ENCODE peak calls at places on chromosomes 16 and 17, in four cellular contexts. W, M, Y and H are unnamed samples.

GRCh38 chr17:8488931-8489330 is 53.2 kb downstream of the NDEL1 start:
- DNase-seq in W (no peak), M (no peak), Y (no peak), H (peak; percentile 3)

GRCh38 chr17:17129466-17129865 is 76.7 kb downstream of the PLD6 start:
- DNase-seq in W (no peak), M (no peak), Y (no peak), H (no peak)

GRCh38 chr16:27245276-27246231 is 23.0 kb downstream of the NSMCE1 start:
- DNase-seq in W (no peak), M (no peak), Y (no peak), H (no peak)

GRCh38 chr17:79790805-79791353 is 6.0 kb downstream of the CBX8 start:
- DNase-seq in W (no peak), M (no peak), Y (no peak), H (no peak)

GRCh38 chr17:31726980-31727427 is 132.0 kb downstream of the COPRS start:
- DNase-seq in W (no peak), M (peak; percentile 31), Y (no peak), H (no peak)

GRCh38 chr17:44642861-44643260 is 13.4 kb upstream of the MEIOC start:
- DNase-seq in W (no peak), M (no peak), Y (no peak), H (no peak)

GRCh38 chr17:83103200-83103937 is 24.0 kb downstream of the METRNL start:
- DNase-seq in W (no peak), M (no peak), Y (no peak), H (peak; percentile 61)

GRCh38 chr17:42270596-42270995 is 5.6 kb downstream of the STAT5B start:
- DNase-seq in W (no peak), M (no peak), Y (no peak), H (no peak)

GRCh38 chr16:11101695-11102522 is 154.1 kb downstream of the SOCS1 start:
- DNase-seq in W (peak; percentile 70), M (no peak), Y (no peak), H (no peak)

GRCh38 chr16:28846933-28847273 is 755 bp upstream of the TUFM start:
- DNase-seq in W (no peak), M (no peak), Y (no peak), H (no peak)

GRCh38 chr17:61490540-61490975 is 38.3 kb downstream of the TBX4 start:
- DNase-seq in W (no peak), M (no peak), Y (no peak), H (no peak)

GRCh38 chr17:17220529-17220928 is 14.4 kb upstream of the PLD6 start:
- DNase-seq in W (no peak), M (no peak), Y (no peak), H (no peak)

GRCh38 chr17:77353684-77354419 is 213.1 kb downstream of the SEC14L1 start:
- DNase-seq in W (no peak), M (no peak), Y (no peak), H (no peak)

GRCh38 chr16:49696414-49697101 is 159.4 kb downstream of the ZNF423 start:
- DNase-seq in W (no peak), M (peak; percentile 78), Y (no peak), H (peak; percentile 87)

GRCh38 chr17:59361916-59362810 is 30.7 kb downstream of the YPEL2 start:
- DNase-seq in W (no peak), M (no peak), Y (peak; percentile 86), H (no peak)

GRCh38 chr17:1045456-1045855 is 48.5 kb downstream of the TIMM22 start:
- DNase-seq in W (no peak), M (no peak), Y (no peak), H (no peak)

GRCh38 chr17:28317965-28318758 is 838 bp upstream of the TMEM97 start:
- DNase-seq in W (no peak), M (peak; percentile 72), Y (no peak), H (no peak)

GRCh38 chr16:27995378-27995777 is 68.1 kb downstream of the GSG1L start:
- DNase-seq in W (no peak), M (no peak), Y (no peak), H (no peak)

GRCh38 chr16:11585460-11586374 is 1.0 kb downstream of the LITAF start:
- DNase-seq in W (peak; percentile 53), M (no peak), Y (no peak), H (no peak)

GRCh38 chr16:1974157-1975070 is 2.6 kb downstream of the TBL3 start:
- DNase-seq in W (no peak), M (no peak), Y (no peak), H (no peak)

GRCh38 chr17:77148109-77148958 is 7.6 kb downstream of the SEC14L1 start:
- DNase-seq in W (peak; percentile 54), M (no peak), Y (no peak), H (no peak)

GRCh38 chr17:43020789-43021738 is 1.1 kb downstream of the VAT1 start:
- DNase-seq in W (peak; percentile 63), M (peak; percentile 66), Y (no peak), H (no peak)

GRCh38 chr17:32269377-32269776 is 3.7 kb downstream of the RHBDL3 start:
- DNase-seq in W (no peak), M (no peak), Y (no peak), H (no peak)

GRCh38 chr16:65975049-65975708 is 391.3 kb upstream of the CDH5 start:
- DNase-seq in W (no peak), M (peak; percentile 49), Y (no peak), H (peak; percentile 6)

GRCh38 chr16:3963203-3963602 is 82.7 kb upstream of the CREBBP start:
- DNase-seq in W (no peak), M (no peak), Y (no peak), H (no peak)

GRCh38 chr16:2160915-2161551 is 5.5 kb downstream of the TRAF7 start:
- DNase-seq in W (peak; percentile 53), M (no peak), Y (no peak), H (no peak)

GRCh38 chr17:1997587-1998425 is 27.3 kb downstream of the RTN4RL1 start:
- DNase-seq in W (peak; percentile 77), M (peak; percentile 68), Y (no peak), H (no peak)

GRCh38 chr17:72338847-72339790 is 218.3 kb downstream of the SOX9 start:
- DNase-seq in W (peak; percentile 97), M (no peak), Y (no peak), H (peak; percentile 20)

GRCh38 chr17:83196088-83196765 is 116.8 kb downstream of the METRNL start:
- DNase-seq in W (no peak), M (no peak), Y (no peak), H (no peak)

GRCh38 chr16:28010671-28011070 is 52.8 kb downstream of the GSG1L start:
- DNase-seq in W (no peak), M (no peak), Y (no peak), H (no peak)

DNA sequence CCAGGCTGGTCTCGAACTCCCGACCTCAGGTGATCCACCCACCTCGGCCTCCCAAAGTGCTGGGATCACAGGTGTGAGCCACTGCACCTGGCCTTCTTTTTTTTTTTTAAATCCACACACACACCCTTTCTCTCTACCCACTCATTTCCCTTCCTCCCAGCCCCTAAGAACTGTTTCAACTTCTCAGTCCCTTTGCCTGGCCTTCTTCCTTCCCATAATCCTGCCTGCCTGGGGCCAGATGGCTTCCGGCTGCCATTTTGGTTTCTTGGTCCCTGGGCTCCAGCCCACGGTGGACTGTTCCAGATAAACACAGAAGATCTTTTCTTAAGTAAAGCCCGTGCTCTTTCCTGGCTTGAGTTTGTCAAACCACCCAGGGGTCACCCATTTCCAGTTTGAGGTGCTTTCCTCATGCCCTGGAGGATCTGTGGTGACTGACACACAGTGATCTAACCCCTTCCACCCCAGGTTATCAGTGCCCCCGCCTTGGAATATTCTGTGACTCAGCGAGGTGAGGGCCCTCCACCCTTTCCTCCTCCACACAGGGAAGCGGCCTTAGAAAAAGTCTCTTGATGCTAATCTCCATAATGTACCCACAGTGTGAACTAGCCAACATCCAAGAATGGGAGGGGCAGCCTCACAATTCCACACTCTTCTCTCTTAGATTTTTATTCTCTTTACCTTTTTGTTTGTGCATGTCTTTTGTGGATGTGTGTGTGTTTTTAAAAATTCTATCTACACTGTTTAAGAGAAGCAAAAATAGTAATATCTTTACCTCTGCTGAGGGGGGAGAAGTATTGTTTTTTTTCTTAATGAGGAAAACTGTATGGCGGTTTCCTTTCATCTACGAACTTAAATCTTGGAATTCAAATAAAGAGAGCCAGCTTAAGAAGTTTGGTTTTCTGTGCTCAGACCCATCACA is 60.0 kb downstream of the CRISPLD2 start:
- DNase-seq in W (no peak), M (no peak), Y (no peak), H (no peak)
- H3K9ac ChIP-seq in W (no peak overlapping the region), M (no peak overlapping the region), Y (no peak overlapping the region), H (no peak overlapping the region)

DNA sequence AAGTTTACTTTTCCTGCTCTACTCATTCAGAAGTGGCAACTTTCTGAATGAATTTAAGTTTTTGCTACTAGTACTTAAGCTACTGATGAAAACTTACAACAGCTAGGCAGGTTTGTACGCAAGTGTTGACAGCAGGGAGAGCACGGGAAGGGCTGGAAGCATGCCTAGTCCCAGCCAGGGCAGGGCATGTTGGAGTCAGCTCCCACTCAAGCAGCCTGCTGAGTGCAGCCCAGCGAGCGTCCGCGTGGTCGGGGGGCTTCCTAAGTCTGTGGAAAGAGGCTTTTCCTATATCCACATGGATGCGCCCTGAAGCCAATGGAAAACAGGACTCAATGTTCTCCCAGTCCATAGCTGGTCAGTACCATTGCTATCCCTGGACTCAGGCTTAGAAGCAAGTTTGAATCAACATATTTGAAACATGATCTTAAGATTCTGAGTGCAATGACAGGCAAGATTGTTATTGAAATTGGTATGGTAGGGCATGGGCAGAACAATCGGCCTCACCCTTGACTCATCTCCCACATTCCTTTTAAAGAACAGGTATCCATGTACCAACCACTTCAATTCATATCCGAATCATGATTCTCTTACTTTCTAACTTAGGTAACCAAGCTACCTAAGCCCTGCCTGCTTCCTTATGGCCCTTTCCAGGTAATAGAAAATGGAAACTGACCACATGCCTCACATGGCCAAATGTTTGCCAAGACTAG is 22.5 kb downstream of the CYB5D2 start:
- DNase-seq in W (no peak), M (no peak), Y (no peak), H (no peak)
- TF ChIP-seq SUZ12 in W (no peak), M (no peak), Y (no peak), H (no peak)

DNA sequence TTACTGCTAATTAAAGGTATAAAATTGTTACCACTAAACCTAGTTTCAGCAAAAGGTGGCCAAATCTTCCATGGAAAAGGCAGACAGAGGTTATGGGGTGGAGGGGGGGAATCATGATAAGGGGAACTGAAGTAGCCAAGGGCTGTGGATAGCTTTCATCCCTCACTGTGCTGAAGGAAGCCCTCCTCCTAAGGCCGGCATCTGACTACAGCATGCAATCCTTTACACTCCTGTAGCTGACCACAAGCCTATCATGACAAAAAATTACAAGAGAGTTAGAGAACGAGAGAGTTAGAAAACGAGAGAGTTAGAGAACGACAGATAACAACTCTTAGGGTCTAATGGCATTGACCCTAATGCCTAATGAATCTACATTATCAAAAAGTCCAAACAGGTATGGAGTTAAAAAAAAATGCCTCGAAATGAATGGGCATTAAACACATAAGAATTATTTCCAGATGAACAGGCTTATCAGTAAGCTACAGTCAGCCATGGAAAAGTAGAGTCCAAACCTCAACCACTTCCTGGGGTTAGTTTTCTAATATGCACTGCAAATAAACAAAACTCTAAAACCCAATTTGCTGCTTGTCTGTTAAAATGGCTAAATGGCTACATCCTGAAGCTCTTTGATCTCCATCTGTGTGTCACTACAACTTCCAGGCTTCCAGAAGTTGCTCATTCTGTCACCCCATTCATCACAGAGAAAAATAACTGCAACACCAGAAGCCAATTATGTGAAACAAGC is 29.7 kb downstream of the DUSP14 start:
- DNase-seq in W (no peak), M (no peak), Y (no peak), H (no peak)
- H3K4me3 ChIP-seq in W (no peak overlapping the region), M (no peak overlapping the region), Y (no peak overlapping the region), H (no peak overlapping the region)

GRCh38 chr16:20137909-20138308 is 64.2 kb upstream of the GPR139 start:
- DNase-seq in W (no peak), M (no peak), Y (no peak), H (no peak)

GRCh38 chr16:20137194-20137593 is 63.5 kb upstream of the GPR139 start:
- DNase-seq in W (no peak), M (no peak), Y (no peak), H (no peak)

GRCh38 chr16:20136446-20136968 is 62.8 kb upstream of the GPR139 start:
- DNase-seq in W (no peak), M (no peak), Y (no peak), H (no peak)
- H3K9ac ChIP-seq in W (no peak overlapping the region), M (no peak overlapping the region), Y (no peak overlapping the region), H (no peak overlapping the region)